ENCODE peak calls at places on chromosomes 1 and 21, in six cellular contexts. M is K562, Q is GM12878, L is A549, P is IMR-90, O is SK-N-SH. X is an unnamed sample.

GRCh38 chr1:29211086-29212030 is 19.4 kb downstream of the MECR start:
- DNase-seq in M (no peak), Q (no peak), L (no peak), P (no peak), O (no peak), X (no peak)

GRCh38 chr21:34180826-34181359 is 107.5 kb downstream of the MRPS6 start:
- DNase-seq in M (no peak), Q (no peak), L (no peak), P (no peak), O (no peak), X (peak; percentile 28)

GRCh38 chr1:1406821-1407100 is 332 bp downstream of the MRPL20 start:
- DNase-seq in M (no peak), Q (no peak), L (no peak), P (no peak), O (no peak), X (no peak)

GRCh38 chr1:14980801-14981200 is 172.7 kb upstream of the TMEM51 start:
- DNase-seq in M (no peak), Q (no peak), L (no peak), P (peak; percentile 56), O (no peak), X (no peak)

GRCh38 chr1:202172015-202172355 is 11.6 kb upstream of the PTPN7 start:
- DNase-seq in M (no peak), Q (no peak), L (no peak), P (no peak), O (no peak), X (no peak)

GRCh38 chr1:43238991-43239469 is 30.8 kb upstream of the TMEM125 start:
- DNase-seq in M (no peak), Q (no peak), L (no peak), P (no peak), O (no peak), X (no peak)

GRCh38 chr1:207805841-207806421 is 54.1 kb downstream of the CD46 start:
- DNase-seq in M (peak; percentile 88), Q (no peak), L (peak; percentile 55), P (peak; percentile 98), O (no peak), X (no peak)

GRCh38 chr21:25889996-25890395 is 155.2 kb downstream of the GABPA start:
- DNase-seq in M (no peak), Q (no peak), L (no peak), P (no peak), O (no peak), X (no peak)

GRCh38 chr1:156656779-156657160 is 14.9 kb downstream of the BCAN start:
- DNase-seq in M (no peak), Q (no peak), L (no peak), P (no peak), O (peak; percentile 84), X (no peak)

GRCh38 chr1:108639899-108640560 is 20.9 kb downstream of the HENMT1 start:
- DNase-seq in M (no peak), Q (no peak), L (no peak), P (no peak), O (no peak), X (peak; percentile 2)

GRCh38 chr1:240720891-240721450 is 109.0 kb upstream of the GREM2 start:
- DNase-seq in M (no peak), Q (no peak), L (no peak), P (no peak), O (no peak), X (no peak)

GRCh38 chr1:56190975-56191768 is 388.2 kb downstream of the PLPP3 start:
- DNase-seq in M (no peak), Q (no peak), L (no peak), P (peak; percentile 57), O (no peak), X (peak; percentile 39)

GRCh38 chr1:231512147-231512698 is 16.2 kb upstream of the TSNAX start:
- DNase-seq in M (no peak), Q (peak; percentile 20), L (peak; percentile 19), P (peak; percentile 54), O (no peak), X (peak; percentile 91)

GRCh38 chr1:41844781-41845180 is 73.9 kb downstream of the HIVEP3 start:
- DNase-seq in M (no peak), Q (no peak), L (no peak), P (no peak), O (no peak), X (no peak)

GRCh38 chr1:224592636-224593579 is 23.2 kb upstream of the CNIH3 start:
- DNase-seq in M (no peak), Q (no peak), L (no peak), P (peak; percentile 88), O (no peak), X (no peak)

GRCh38 chr21:39954570-39954969 is 87.3 kb downstream of the PCP4 start:
- DNase-seq in M (no peak), Q (no peak), L (no peak), P (no peak), O (no peak), X (no peak)

GRCh38 chr1:246703581-246703980 is 20.6 kb upstream of the SCCPDH start:
- DNase-seq in M (no peak), Q (no peak), L (no peak), P (no peak), O (no peak), X (no peak)

GRCh38 chr1:147273409-147274307 is 31.2 kb downstream of the CHD1L start:
- DNase-seq in M (peak; percentile 72), Q (peak; percentile 9), L (peak; percentile 59), P (peak; percentile 87), O (peak; percentile 54), X (peak; percentile 56)

GRCh38 chr1:7526196-7526866 is 244.8 kb upstream of the VAMP3 start:
- DNase-seq in M (no peak), Q (no peak), L (no peak), P (no peak), O (peak; percentile 71), X (no peak)

DNA sequence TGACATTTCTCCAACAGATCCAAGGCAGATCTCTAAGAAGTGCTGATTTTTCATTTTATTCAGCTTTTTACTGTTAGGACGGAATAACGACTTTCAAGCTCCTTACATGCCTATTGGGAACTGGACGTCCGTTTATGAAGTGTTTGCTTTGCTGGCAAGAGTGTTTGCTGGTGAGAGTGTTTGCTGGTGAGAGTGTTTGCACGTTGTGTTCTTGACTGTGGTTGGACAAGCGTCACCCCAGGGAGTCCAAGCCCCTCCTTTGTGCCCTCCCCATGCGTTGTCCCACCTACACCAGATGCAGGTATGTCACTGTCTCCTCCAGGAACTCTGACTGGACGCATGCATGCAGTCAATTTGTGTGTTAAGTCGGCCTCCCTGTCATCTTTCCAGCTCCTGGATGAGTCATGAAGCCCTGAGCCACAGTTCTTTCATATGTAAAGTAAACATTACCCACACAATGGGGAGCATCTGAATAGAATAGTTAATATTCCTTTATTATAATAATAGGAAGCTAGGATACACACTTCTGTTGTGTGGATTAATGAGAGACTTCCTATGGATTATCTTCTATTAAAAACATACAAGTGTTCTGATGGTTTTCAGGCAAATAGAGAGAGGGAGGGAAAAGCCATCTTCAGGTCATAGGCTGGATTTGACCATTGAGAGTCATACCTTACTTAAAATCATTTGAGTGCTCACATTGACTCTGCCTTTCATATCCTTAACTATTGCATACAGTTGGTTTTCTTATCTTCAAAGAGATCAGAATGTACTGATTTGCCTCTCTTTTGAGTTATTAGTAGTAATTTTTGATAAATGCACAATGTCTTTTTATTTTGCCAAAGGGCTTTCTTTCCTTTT is 119.2 kb downstream of the GALNT2 start:
- DNase-seq in M (no peak), Q (no peak), L (peak; percentile 87), P (peak; percentile 93), O (no peak), X (peak; percentile 95)
- TF ChIP-seq SMC3 in M (no peak), Q (no peak), L (no peak), P (no peak), O (no peak), X (no peak)

DNA sequence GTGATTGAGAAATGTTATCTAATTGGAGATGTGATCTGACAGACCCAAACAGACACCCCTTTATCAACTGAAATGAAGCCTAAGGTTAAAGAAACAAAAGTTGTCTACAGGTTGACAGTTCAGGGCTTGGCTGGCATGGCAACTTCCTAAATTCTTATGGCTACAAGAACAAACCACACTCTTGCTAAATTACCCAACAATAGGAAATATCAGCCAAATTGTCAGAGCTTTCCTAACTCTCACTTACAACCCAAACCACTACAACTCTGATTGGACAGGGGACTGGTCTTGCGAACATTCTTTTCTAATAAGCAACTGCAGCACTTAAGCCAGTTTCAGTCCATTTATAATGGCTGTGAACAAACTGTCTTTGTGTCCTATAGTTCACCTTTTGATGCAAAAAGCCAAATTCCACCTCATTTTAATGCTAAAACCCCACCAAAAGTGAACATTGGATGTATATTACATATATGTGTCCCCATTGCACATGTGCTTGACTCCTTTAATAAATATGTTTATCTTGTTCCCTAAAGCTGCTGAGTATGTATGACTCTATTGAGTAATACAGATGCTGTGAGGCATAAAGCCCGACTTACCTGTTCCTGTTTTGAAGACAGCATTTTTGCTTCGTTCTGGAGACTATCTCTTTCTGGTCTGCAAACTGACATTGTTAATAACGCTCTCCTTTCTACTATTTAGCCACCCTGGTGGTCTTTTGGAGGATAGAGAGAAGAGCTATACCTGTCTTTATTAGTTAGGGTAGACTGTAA is 101.3 kb upstream of the HMCN1 start:
- DNase-seq in M (no peak), Q (no peak), L (no peak), P (peak; percentile 34), O (no peak), X (no peak)
- TF ChIP-seq SMC3 in M (no peak), Q (no peak), L (no peak), P (no peak), O (no peak), X (no peak)

DNA sequence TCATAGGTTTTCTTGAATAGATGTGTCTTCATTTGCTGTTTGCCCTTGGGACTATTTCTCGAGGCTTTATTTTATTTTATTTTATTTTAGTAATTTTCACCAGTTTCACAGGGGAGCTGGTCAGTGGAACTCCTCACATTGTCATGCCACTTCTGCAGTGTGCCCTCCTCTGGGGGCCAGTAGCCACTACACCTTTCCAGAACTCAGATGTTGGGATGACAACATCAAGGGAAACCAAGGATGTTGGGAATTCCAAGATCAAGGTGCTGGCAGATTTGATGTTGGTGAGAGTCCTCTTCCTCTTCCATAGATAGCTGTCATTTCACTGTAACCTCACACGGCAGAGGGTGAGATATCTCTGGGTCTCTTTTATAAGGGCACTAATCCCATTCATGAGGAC is 35.5 kb downstream of the SLC26A9 start:
- DNase-seq in M (peak; percentile 14), Q (no peak), L (no peak), P (peak; percentile 49), O (peak; percentile 20), X (no peak)
- TF ChIP-seq SMC3 in M (peak; percentile 70), Q (peak; percentile 45), L (peak; percentile 78), P (peak; percentile 74), O (peak; percentile 61), X (peak; percentile 83)

DNA sequence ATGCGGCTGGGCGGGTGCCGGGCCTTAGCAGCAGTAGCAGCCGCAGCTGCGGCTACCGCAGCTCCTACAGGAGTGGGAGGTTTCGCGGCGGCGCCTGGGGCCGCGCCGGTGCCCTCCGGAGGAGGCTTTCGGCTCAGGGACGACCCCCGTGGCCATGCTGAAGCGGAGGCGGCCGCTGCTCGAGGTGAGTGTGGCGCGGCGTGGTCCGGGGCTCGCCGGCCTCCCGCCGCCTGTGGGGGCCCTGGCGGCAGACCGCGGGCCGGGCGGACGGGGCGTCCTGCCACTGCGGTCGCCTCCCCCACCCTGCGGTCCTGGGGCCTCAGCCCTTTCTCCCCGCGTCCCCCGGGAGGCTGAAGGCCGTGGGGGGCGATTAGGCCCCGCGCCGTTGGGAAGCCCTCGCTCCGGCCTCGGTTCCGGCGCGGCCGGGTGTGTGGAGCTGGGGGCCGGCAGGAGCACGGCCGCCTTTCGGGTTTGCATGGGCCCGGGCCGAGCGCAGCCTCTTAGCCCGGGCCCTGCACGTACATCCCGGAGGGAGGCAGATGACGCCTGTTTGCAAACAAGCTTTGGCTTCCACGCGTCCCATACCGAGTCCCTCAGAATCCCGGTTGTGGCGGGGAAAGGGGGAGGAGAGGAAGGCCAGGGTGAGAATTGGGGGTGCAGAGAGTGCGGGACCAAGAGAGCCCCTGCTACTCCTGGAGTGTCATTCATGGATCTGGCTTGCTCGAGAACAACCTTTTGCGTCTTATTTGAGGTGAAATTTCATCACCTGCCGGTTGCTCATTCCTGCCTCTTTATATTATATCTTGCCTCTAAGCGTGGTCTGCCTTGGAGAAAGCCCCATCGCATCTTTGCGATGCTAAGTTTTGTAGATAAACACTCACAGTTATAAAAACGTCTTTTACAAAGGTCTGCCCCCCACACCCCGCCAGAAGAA is 598 bp downstream of the ZFYVE9 start:
- DNase-seq in M (peak; percentile 73), Q (no peak), L (no peak), P (peak; percentile 52), O (peak; percentile 82), X (peak; percentile 39)
- TF ChIP-seq SMC3 in M (no peak), Q (no peak), L (no peak), P (no peak), O (no peak), X (no peak)